ENCODE peak calls at places on chromosomes 6 and 20, in seven cellular contexts. U, R, Q, V, B, G and H are unnamed samples.

GRCh38 chr6:111909238-111909637 is 36.0 kb upstream of the FYN start:
- DNase-seq in R (no peak), G (no peak), V (no peak), U (no peak), Q (no peak), B (no peak), H (no peak)

GRCh38 chr6:26250806-26251075 is 114.3 kb upstream of the BTN3A2 start:
- DNase-seq in R (no peak), G (no peak), V (no peak), U (peak), B (no peak), Q (peak), H (no peak)

GRCh38 chr6:97572943-97573342 is 289.9 kb upstream of the MMS22L start:
- DNase-seq in R (no peak), B (no peak), U (no peak), G (no peak), Q (no peak), V (no peak), H (no peak)

GRCh38 chr20:38579921-38580320 is 1.1 kb upstream of the ADIG start:
- DNase-seq in R (no peak), Q (no peak), V (no peak), G (no peak), U (no peak), B (no peak), H (no peak)

GRCh38 chr20:5168582-5169396 is 42.0 kb downstream of the CDS2 start:
- DNase-seq in B (no peak), Q (no peak), G (no peak), R (no peak), V (no peak), U (no peak), H (peak)

GRCh38 chr20:44916586-44916985 is 6.7 kb downstream of the PABPC1L start:
- DNase-seq in B (no peak), V (no peak), Q (no peak), G (no peak), R (no peak), U (no peak), H (no peak)

GRCh38 chr6:149545258-149545753 is 537 bp downstream of the PPIL4 start:
- DNase-seq in B (peak), U (peak), G (peak), V (no peak), R (peak), Q (peak), H (peak)

GRCh38 chr6:101747711-101748110 is 354.2 kb downstream of the GRIK2 start:
- DNase-seq in R (no peak), V (no peak), B (no peak), Q (no peak), U (no peak), G (no peak), H (no peak)

GRCh38 chr6:158322724-158323560 is 10.7 kb downstream of the TULP4 start:
- DNase-seq in U (no peak), Q (no peak), R (no peak), V (peak), B (no peak), G (no peak), H (no peak)

GRCh38 chr6:6707143-6707542 is 118.6 kb downstream of the LY86 start:
- DNase-seq in R (no peak), V (no peak), Q (no peak), U (no peak), B (no peak), G (no peak), H (no peak)

GRCh38 chr6:143232849-143233248 is 172.2 kb downstream of the AIG1 start:
- DNase-seq in V (no peak), B (peak), U (peak), G (no peak), Q (peak), R (no peak), H (no peak)

GRCh38 chr6:137808191-137808590 is 58.9 kb upstream of the TNFAIP3 start:
- DNase-seq in R (no peak), Q (no peak), G (no peak), B (no peak), V (no peak), U (no peak), H (peak)

GRCh38 chr6:100119261-100119660 is 125.2 kb upstream of the MCHR2 start:
- DNase-seq in B (no peak), U (no peak), G (no peak), R (no peak), V (no peak), Q (no peak), H (no peak)

GRCh38 chr6:34157236-34157830 is 11.4 kb upstream of the GRM4 start:
- DNase-seq in Q (no peak), R (no peak), B (no peak), V (no peak), U (no peak), G (peak), H (no peak)

GRCh38 chr20:7980332-7981046 is 39.1 kb downstream of the TMX4 start:
- DNase-seq in R (no peak), Q (peak), G (no peak), B (peak), U (peak), V (no peak), H (no peak)

GRCh38 chr6:30884521-30885480 is 482 bp downstream of the DDR1 start:
- DNase-seq in G (no peak), R (no peak), V (no peak), B (peak), U (peak), Q (peak), H (no peak)